ENCODE peak calls at places on chromosomes 7 and 10, in four cellular contexts. Z is GM12892, W is H9, L is B cell. I is an unnamed sample.
A peak's percentile ranks its signal among the peaks of the same experiment; 100 is the strongest.

GRCh38 chr7:140036224-140036651 is 26.5 kb downstream of the PARP12 start:
- DNase-seq in W (no peak), L (no peak), Z (no peak), I (no peak)

GRCh38 chr10:88555190-88555894 is 27.8 kb downstream of the RNLS start:
- DNase-seq in W (peak; percentile 32), L (no peak), Z (no peak), I (no peak)

GRCh38 chr7:91182819-91183405 is 81.3 kb upstream of the FZD1 start:
- DNase-seq in L (no peak), W (no peak), Z (no peak), I (no peak)

GRCh38 chr7:156969972-156970420 is 20.5 kb downstream of the NOM1 start:
- DNase-seq in L (no peak), W (no peak), Z (no peak), I (no peak)

GRCh38 chr7:77679608-77680007 is 16.7 kb upstream of the RSBN1L start:
- DNase-seq in L (no peak), W (no peak), Z (no peak), I (no peak)

GRCh38 chr7:16347461-16348192 is 73.7 kb downstream of the CRPPA start:
- DNase-seq in L (no peak), W (no peak), Z (no peak), I (no peak)

GRCh38 chr7:132075573-132075972 is 500.7 kb downstream of the PLXNA4 start:
- DNase-seq in W (peak; percentile 39), Z (no peak), L (no peak), I (no peak)

GRCh38 chr7:102306916-102307677 is 20.4 kb downstream of the SH2B2 start:
- DNase-seq in L (peak; percentile 93), W (peak; percentile 76), Z (peak; percentile 88), I (peak; percentile 81)

GRCh38 chr10:18235477-18235876 is 95.3 kb downstream of the CACNB2 start:
- DNase-seq in L (no peak), Z (no peak), W (no peak), I (no peak)

GRCh38 chr10:118922226-118922625 is 107.3 kb upstream of the NANOS1 start:
- DNase-seq in W (no peak), Z (no peak), L (no peak), I (no peak)

GRCh38 chr7:12729112-12729511 is 41.7 kb downstream of the ARL4A start:
- DNase-seq in Z (no peak), L (no peak), W (peak; percentile 79), I (no peak)

GRCh38 chr7:98194672-98195457 is 16.4 kb upstream of the BHLHA15 start:
- DNase-seq in Z (no peak), W (no peak), L (no peak), I (no peak)

GRCh38 chr10:132066186-132066585 is 440 bp downstream of the JAKMIP3 start:
- DNase-seq in W (no peak), Z (no peak), L (no peak), I (no peak)

GRCh38 chr7:25028370-25028971 is 48.5 kb upstream of the OSBPL3 start:
- DNase-seq in Z (no peak), W (no peak), L (no peak), I (no peak)

GRCh38 chr7:149471289-149471953 is 10.6 kb upstream of the ZNF777 start:
- DNase-seq in L (no peak), W (no peak), Z (no peak), I (no peak)

GRCh38 chr7:2512713-2513112 is 6.9 kb upstream of the LFNG start:
- DNase-seq in L (no peak), W (no peak), Z (no peak), I (no peak)

GRCh38 chr10:97543025-97543546 is 29.5 kb upstream of the ANKRD2 start:
- DNase-seq in W (no peak), L (no peak), Z (no peak), I (no peak)

GRCh38 chr7:8719102-8719501 is 285.7 kb downstream of the NXPH1 start:
- DNase-seq in L (no peak), W (no peak), Z (no peak), I (no peak)

GRCh38 chr7:66205736-66206080 is 574 bp downstream of the TPST1 start:
- DNase-seq in W (peak; percentile 41), L (no peak), Z (no peak), I (no peak)

GRCh38 chr7:155188357-155188756 is 109.3 kb upstream of the INSIG1 start:
- DNase-seq in Z (no peak), L (no peak), W (no peak), I (no peak)

GRCh38 chr10:29858352-29859267 is 200.8 kb downstream of the JCAD start:
- DNase-seq in L (no peak), W (peak; percentile 55), Z (no peak), I (no peak)

GRCh38 chr7:94701555-94701973 is 45.6 kb upstream of the SGCE start:
- DNase-seq in L (no peak), Z (no peak), W (no peak), I (no peak)

GRCh38 chr7:78635394-78635793 is 818.1 kb downstream of the MAGI2 start:
- DNase-seq in Z (no peak), W (no peak), L (no peak), I (no peak)

GRCh38 chr7:31373337-31374289 is 33.1 kb upstream of the NEUROD6 start:
- DNase-seq in W (peak; percentile 81), Z (peak; percentile 20), L (no peak), I (peak; percentile 22)

GRCh38 chr10:46550795-46551700 is 5.4 kb downstream of the GPRIN2 start:
- DNase-seq in W (peak; percentile 25), L (no peak), Z (no peak), I (peak; percentile 26)

GRCh38 chr7:93115796-93116195 is 2.0 kb downstream of the SAMD9 start:
- DNase-seq in W (no peak), L (no peak), Z (no peak), I (no peak)

GRCh38 chr10:133154411-133154810 is 5.6 kb upstream of the KNDC1 start:
- DNase-seq in Z (no peak), W (no peak), L (no peak), I (no peak)

GRCh38 chr10:21732067-21732772 is 198.2 kb downstream of the MLLT10 start:
- DNase-seq in Z (peak; percentile 46), L (peak; percentile 48), W (peak; percentile 88), I (peak; percentile 53)

GRCh38 chr7:69739906-69740545 is 141.8 kb downstream of the AUTS2 start:
- DNase-seq in W (no peak), Z (no peak), L (peak; percentile 40), I (no peak)

GRCh38 chr10:2979267-2979660 is 88.1 kb upstream of the PFKP start:
- DNase-seq in Z (no peak), L (no peak), W (no peak), I (no peak)

GRCh38 chr7:107312418-107312817 is 143.6 kb downstream of the HBP1 start:
- DNase-seq in Z (no peak), W (no peak), L (no peak), I (no peak)

GRCh38 chr10:13788701-13789447 is 202.1 kb downstream of the PRPF18 start:
- DNase-seq in W (no peak), Z (no peak), L (no peak), I (no peak)

I was measured in GM12891.